ENCODE peak calls at places on chromosomes 1 and 21, in nine cellular contexts. N, S, U, M, Q, L, E, C and Y are unnamed samples.

GRCh38 chr1:14217384-14217783 is 381.1 kb upstream of the KAZN start:
- DNase-seq in N (no peak), S (no peak), U (no peak), M (no peak), Q (peak; percentile 3), L (no peak), E (no peak), C (no peak), Y (peak; percentile 6)

GRCh38 chr1:19209439-19209989 is 552 bp downstream of the UBR4 start:
- DNase-seq in N (no peak), S (peak; percentile 13), U (no peak), M (no peak), Q (peak; percentile 62), L (peak; percentile 51), E (peak; percentile 41), C (peak; percentile 49), Y (no peak)

GRCh38 chr1:48030211-48030610 is 33.0 kb upstream of the TRABD2B start:
- DNase-seq in N (no peak), S (no peak), U (no peak), M (no peak), Q (no peak), L (no peak), E (no peak), C (no peak), Y (no peak)

GRCh38 chr1:186033744-186034345 is 299.7 kb downstream of the HMCN1 start:
- DNase-seq in N (no peak), S (no peak), U (no peak), M (no peak), Q (peak; percentile 11), L (no peak), E (no peak), C (no peak), Y (no peak)

GRCh38 chr1:201593200-201593828 is 54.4 kb downstream of the NAV1 start:
- DNase-seq in N (peak; percentile 77), S (no peak), U (peak; percentile 62), M (peak; percentile 87), Q (peak; percentile 97), L (no peak), E (no peak), C (peak; percentile 44), Y (no peak)

GRCh38 chr21:36773111-36773510 is 74.2 kb downstream of the SIM2 start:
- DNase-seq in N (peak; percentile 19), S (no peak), U (no peak), M (peak; percentile 68), Q (peak; percentile 86), L (no peak), E (peak; percentile 96), C (peak; percentile 82), Y (no peak)

GRCh38 chr1:41500378-41500777 is 15.9 kb upstream of the EDN2 start:
- DNase-seq in N (peak; percentile 64), S (no peak), U (no peak), M (no peak), Q (no peak), L (no peak), E (peak; percentile 94), C (peak; percentile 86), Y (no peak)

GRCh38 chr1:246784621-246785535 is 60.7 kb downstream of the SCCPDH start:
- DNase-seq in N (no peak), S (peak; percentile 4), U (no peak), M (peak; percentile 18), Q (peak; percentile 56), L (no peak), E (no peak), C (no peak), Y (no peak)

GRCh38 chr1:30852026-30852425 is 56.5 kb downstream of the SDC3 start:
- DNase-seq in N (no peak), S (no peak), U (no peak), M (peak; percentile 24), Q (peak; percentile 48), L (no peak), E (peak; percentile 93), C (peak; percentile 73), Y (no peak)

GRCh38 chr1:230648114-230648513 is 5.8 kb downstream of the COG2 start:
- DNase-seq in N (no peak), S (no peak), U (no peak), M (no peak), Q (no peak), L (no peak), E (no peak), C (no peak), Y (no peak)

GRCh38 chr1:3460653-3461237 is 6.3 kb downstream of the ARHGEF16 start:
- DNase-seq in N (no peak), S (no peak), U (no peak), M (no peak), Q (no peak), L (no peak), E (no peak), C (peak; percentile 41), Y (no peak)

GRCh38 chr1:20481643-20482498 is 4.1 kb downstream of the CAMK2N1 start:
- DNase-seq in N (no peak), S (no peak), U (no peak), M (no peak), Q (no peak), L (no peak), E (no peak), C (no peak), Y (no peak)
- H3K4me3 ChIP-seq in N (no peak overlapping the region), S (no peak overlapping the region), U (no peak overlapping the region), M (no peak overlapping the region), Q (no peak overlapping the region), L (no peak overlapping the region), E (no peak overlapping the region), C (no peak overlapping the region), Y (peak overlapping the region; percentile 5)

GRCh38 chr1:154627247-154628121 is 19.5 kb upstream of the ADAR start:
- DNase-seq in N (peak; percentile 87), S (peak; percentile 89), U (peak; percentile 49), M (no peak), Q (peak; percentile 92), L (peak; percentile 68), E (peak; percentile 92), C (peak; percentile 94), Y (peak; percentile 57)
- TF ChIP-seq CTCF in N (no peak), S (no peak), U (no peak), M (no peak), Q (no peak), L (no peak), E (no peak), C (no peak), Y (no peak)

DNA sequence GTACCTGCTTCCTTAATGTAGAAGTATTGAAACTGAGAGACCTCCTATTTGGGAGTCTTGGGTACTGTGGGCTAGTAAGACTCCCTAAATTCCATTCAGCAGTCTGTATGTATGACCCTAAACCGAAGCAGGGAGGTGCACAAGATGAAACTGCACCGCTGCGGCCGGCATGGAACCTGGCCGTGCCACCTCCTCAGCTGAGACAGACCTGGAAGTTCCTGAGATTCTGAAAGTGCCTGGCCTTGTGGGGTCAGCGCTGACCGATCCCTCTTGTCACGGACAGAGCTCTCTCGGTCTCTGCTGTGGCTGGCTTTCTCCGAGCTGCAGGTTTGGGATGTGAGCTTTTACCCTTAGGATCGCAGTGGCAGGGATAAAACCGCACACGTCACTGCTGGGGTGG is 27.0 kb downstream of the PCNT start:
- DNase-seq in N (no peak), S (no peak), U (no peak), M (no peak), Q (no peak), L (no peak), E (no peak), C (no peak), Y (no peak)
- H3K4me3 ChIP-seq in N (no peak overlapping the region), S (no peak overlapping the region), U (no peak overlapping the region), M (no peak overlapping the region), Q (no peak overlapping the region), L (no peak overlapping the region), E (no peak overlapping the region), C (no peak overlapping the region), Y (no peak overlapping the region)

GRCh38 chr1:6941786-6942185 is 156.5 kb downstream of the CAMTA1 start:
- DNase-seq in N (no peak), S (no peak), U (no peak), M (no peak), Q (no peak), L (no peak), E (no peak), C (no peak), Y (no peak)

GRCh38 chr1:6935379-6936307 is 150.4 kb downstream of the CAMTA1 start:
- DNase-seq in N (no peak), S (no peak), U (no peak), M (no peak), Q (no peak), L (no peak), E (no peak), C (no peak), Y (no peak)

GRCh38 chr1:6930901-6931300 is 145.6 kb downstream of the CAMTA1 start:
- DNase-seq in N (no peak), S (no peak), U (no peak), M (no peak), Q (no peak), L (no peak), E (no peak), C (no peak), Y (no peak)

GRCh38 chr1:6937048-6937447 is 151.8 kb downstream of the CAMTA1 start:
- DNase-seq in N (no peak), S (no peak), U (no peak), M (no peak), Q (no peak), L (no peak), E (no peak), C (no peak), Y (no peak)

DNA sequence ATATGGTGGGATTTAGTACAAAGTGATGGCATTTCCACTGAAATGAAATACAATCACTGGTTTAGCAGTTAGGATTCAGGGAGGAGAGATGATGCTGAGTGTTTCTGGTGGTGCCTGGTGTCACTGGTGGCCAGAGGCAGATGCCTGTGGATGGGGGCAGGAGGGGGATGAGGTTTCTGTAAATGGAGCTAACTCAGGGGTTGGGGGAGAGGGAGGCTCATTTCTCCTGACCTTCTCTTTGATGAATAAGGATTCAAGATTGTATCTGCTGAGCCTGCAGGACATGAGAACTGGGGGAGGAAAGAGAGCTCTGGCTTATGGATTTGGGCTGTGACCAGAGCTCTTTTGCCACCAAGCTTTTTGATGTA is 151.0 kb downstream of the CAMTA1 start:
- DNase-seq in N (no peak), S (no peak), U (no peak), M (no peak), Q (no peak), L (no peak), E (no peak), C (no peak), Y (no peak)
- TF ChIP-seq CTCF in N (no peak), S (no peak), U (no peak), M (no peak), Q (no peak), L (no peak), E (no peak), C (no peak), Y (no peak)

DNA sequence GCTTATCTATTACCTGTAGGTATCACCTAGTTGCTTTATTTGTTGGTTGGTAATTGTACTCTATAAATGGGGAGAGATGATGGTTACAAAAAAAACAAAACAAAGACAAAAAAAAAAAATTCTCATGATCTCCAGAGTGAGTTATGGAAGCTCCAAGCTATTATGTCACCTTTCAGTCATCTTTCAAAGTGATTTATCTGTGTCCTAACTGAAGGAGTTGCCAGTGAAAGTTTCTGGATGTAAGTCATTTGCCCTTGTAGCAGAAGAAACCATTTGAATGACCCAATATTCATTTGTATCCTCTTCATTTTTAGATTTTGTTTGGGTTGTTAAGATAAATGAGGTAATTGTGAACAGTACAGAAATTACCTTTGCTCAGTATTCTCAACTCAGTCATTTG is 3.6 kb downstream of the SLC35F3 start:
- DNase-seq in N (no peak), S (no peak), U (no peak), M (no peak), Q (no peak), L (no peak), E (no peak), C (no peak), Y (no peak)
- H3K4me3 ChIP-seq in N (no peak overlapping the region), S (no peak overlapping the region), U (no peak overlapping the region), M (no peak overlapping the region), Q (no peak overlapping the region), L (no peak overlapping the region), E (no peak overlapping the region), C (no peak overlapping the region), Y (no peak overlapping the region)